ENCODE peak calls at places on chromosomes 2 and 18, in eight cellular contexts. R is AG09319; W is tibial artery; O is brain microvascular endothelial cell; B is CD8-positive, alpha-beta T cell; V is choroid plexus epithelial cell; S is foreskin fibroblast; M is endothelial cell. F is an unnamed sample.

GRCh38 chr2:84486436-84487115 is 27.5 kb upstream of the SUCLG1 start:
- DNase-seq in R (peak), V (peak), W (no peak), O (no peak), B (no peak), M (no peak), S (peak), F (no peak)

GRCh38 chr2:26355038-26355995 is 8.7 kb upstream of the ADGRF3 start:
- DNase-seq in M (no peak), R (peak), O (peak), S (peak), B (no peak), V (peak), W (no peak), F (no peak)

GRCh38 chr2:220781622-220782241 is 790.4 kb downstream of the EPHA4 start:
- DNase-seq in B (no peak), V (no peak), R (no peak), W (no peak), O (no peak), S (no peak), M (no peak), F (no peak)

GRCh38 chr18:34978953-34979608 is 62.1 kb upstream of the MAPRE2 start:
- DNase-seq in W (peak), R (peak), O (peak), V (peak), S (peak), M (peak), B (peak), F (no peak)

GRCh38 chr2:29130295-29130694 is 15.1 kb downstream of the CLIP4 start:
- DNase-seq in O (peak), W (no peak), M (no peak), R (peak), V (peak), B (no peak), S (peak), F (no peak)

GRCh38 chr2:237141556-237141955 is 55.9 kb downstream of the COPS8 start:
- DNase-seq in B (no peak), O (peak), M (no peak), W (no peak), S (peak), V (peak), R (peak), F (no peak)

GRCh38 chr2:71893646-71894045 is 254.0 kb downstream of the CYP26B1 start:
- DNase-seq in O (no peak), V (no peak), R (no peak), M (no peak), B (no peak), S (no peak), W (no peak), F (no peak)

GRCh38 chr18:32257073-32257780 is 67.4 kb downstream of the MEP1B start:
- DNase-seq in S (no peak), R (no peak), O (no peak), W (no peak), V (no peak), B (no peak), M (no peak), F (no peak)

GRCh38 chr2:171407030-171407707 is 26.6 kb downstream of the METTL8 start:
- DNase-seq in B (no peak), S (no peak), W (no peak), M (no peak), R (no peak), O (no peak), V (no peak), F (no peak)

GRCh38 chr2:144553379-144553778 is 33.5 kb upstream of the ZEB2 start:
- DNase-seq in W (no peak), O (peak), B (no peak), M (no peak), V (peak), R (peak), S (peak), F (no peak)

DNA sequence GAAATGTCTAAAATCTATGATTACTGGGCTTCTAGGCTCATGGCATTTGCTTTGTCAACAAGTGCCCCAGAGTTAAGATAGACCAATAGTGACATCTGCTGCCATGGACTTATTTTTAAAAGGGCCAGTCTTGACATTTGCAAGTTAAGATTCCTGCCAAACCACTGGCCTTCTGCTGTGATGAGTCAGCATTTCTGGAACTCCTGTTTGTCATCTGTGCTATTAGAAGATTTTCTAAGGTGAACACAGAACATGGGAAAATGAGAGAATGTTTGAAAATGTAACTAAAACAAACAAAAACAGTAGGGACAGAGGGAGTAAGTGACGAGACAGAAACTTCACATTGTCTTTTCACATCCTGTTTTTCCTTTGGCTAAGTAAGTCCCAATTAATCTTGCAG is 93.7 kb upstream of the WDR75 start:
- DNase-seq in B (no peak), V (peak), O (peak), R (peak), W (peak), S (peak), M (no peak), F (no peak)
- TF ChIP-seq CTCF in B (peak), V (peak), O (peak), R (peak), W (peak), S (peak), M (no peak), F (peak)

GRCh38 chr2:232376260-232376659 is 2.3 kb upstream of the ALPP start:
- DNase-seq in W (peak), V (no peak), S (no peak), R (no peak), M (no peak), B (no peak), O (no peak), F (no peak)
- TF ChIP-seq CTCF in W (no peak), V (no peak), S (no peak), R (no peak), M (no peak), B (no peak), O (no peak), F (no peak)

GRCh38 chr2:3626118-3626816 is 31.4 kb downstream of the COLEC11 start:
- DNase-seq in W (peak), B (no peak), S (peak), V (peak), M (no peak), O (peak), R (no peak), F (no peak)

GRCh38 chr2:3628241-3628679 is 29.7 kb upstream of the ALLC start:
- DNase-seq in O (no peak), B (no peak), S (no peak), W (peak), M (no peak), R (no peak), V (no peak), F (no peak)

GRCh38 chr2:3627500-3628100 is 30.4 kb upstream of the ALLC start:
- DNase-seq in M (no peak), S (no peak), V (no peak), R (no peak), O (no peak), B (no peak), W (peak), F (no peak)

GRCh38 chr2:3625186-3625585 is 30.3 kb downstream of the COLEC11 start:
- DNase-seq in W (peak), M (no peak), S (no peak), R (no peak), B (no peak), V (no peak), O (no peak), F (no peak)

DNA sequence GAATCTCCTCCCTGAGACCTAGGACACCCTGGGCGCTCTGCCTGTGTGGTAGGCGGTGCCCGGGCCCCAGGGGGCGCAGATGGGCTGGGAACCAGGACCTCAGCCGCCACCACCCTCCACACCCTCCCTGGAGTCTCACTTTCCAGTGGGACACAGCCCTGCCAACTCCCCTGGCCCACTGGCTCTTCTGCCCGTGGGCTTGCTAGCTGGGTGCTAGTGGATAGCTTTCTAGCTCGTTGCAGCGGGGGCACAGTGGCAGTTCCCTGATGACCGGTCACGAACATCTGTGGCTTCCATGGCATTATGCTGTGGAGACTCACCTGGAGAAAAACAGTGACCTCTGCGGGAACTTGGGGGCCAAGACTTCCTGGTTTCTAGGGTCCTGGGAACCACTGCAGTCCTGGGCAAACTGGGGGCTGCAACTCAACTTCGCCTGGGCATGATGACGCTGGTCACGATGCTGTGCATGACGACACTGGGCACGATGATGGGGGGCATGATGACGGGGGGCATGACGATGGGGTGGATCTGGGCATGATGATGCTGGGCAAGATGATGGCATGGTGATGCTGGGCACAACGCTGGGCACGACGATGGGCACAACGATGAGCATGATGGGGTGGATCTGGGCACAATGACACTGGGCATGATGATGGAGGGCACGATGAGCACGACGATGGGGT is 31.0 kb upstream of the ALLC start:
- DNase-seq in S (no peak), W (peak), M (no peak), O (no peak), B (no peak), R (no peak), V (no peak), F (no peak)
- TF ChIP-seq CTCF in S (no peak), W (no peak), M (no peak), O (no peak), B (no peak), R (no peak), V (peak), F (no peak)

GRCh38 chr2:113046465-113046864 is 6.2 kb downstream of the IL36B start:
- DNase-seq in B (no peak), S (no peak), O (no peak), R (no peak), V (no peak), M (no peak), W (no peak), F (no peak)

GRCh38 chr2:113036763-113037162 is 15.9 kb downstream of the IL36B start:
- DNase-seq in R (no peak), V (no peak), W (no peak), O (no peak), B (no peak), M (no peak), S (no peak), F (no peak)

GRCh38 chr2:113039158-113039557 is 13.5 kb downstream of the IL36B start:
- DNase-seq in V (no peak), W (no peak), B (no peak), M (no peak), O (no peak), S (no peak), R (no peak), F (no peak)

GRCh38 chr2:113039675-113040074 is 13.0 kb downstream of the IL36B start:
- DNase-seq in S (no peak), M (no peak), R (no peak), V (no peak), O (no peak), W (no peak), B (no peak), F (no peak)

GRCh38 chr2:113041871-113042270 is 10.8 kb downstream of the IL36B start:
- DNase-seq in S (no peak), V (no peak), O (no peak), M (no peak), W (no peak), R (no peak), B (no peak), F (no peak)
- TF ChIP-seq CTCF in S (no peak), V (no peak), O (peak), M (no peak), W (no peak), R (no peak), B (no peak), F (no peak)

GRCh38 chr2:104965900-104966299 is 72.0 kb upstream of the MRPS9 start:
- DNase-seq in M (no peak), S (no peak), O (no peak), R (no peak), W (no peak), V (no peak), B (no peak), F (no peak)
- TF ChIP-seq CTCF in M (no peak), S (no peak), O (no peak), R (no peak), W (no peak), V (no peak), B (no peak), F (no peak)

GRCh38 chr2:240367721-240368120 is 67.7 kb upstream of the GPC1 start:
- DNase-seq in V (no peak), M (no peak), W (no peak), R (no peak), S (no peak), O (no peak), B (no peak), F (no peak)

GRCh38 chr2:240371461-240372000 is 63.9 kb upstream of the GPC1 start:
- DNase-seq in V (no peak), O (no peak), W (no peak), S (no peak), M (no peak), R (no peak), B (no peak), F (no peak)

GRCh38 chr2:240368746-240369724 is 66.4 kb upstream of the GPC1 start:
- DNase-seq in W (no peak), R (no peak), S (no peak), B (no peak), M (no peak), O (no peak), V (no peak), F (no peak)

GRCh38 chr2:240372051-240372450 is 63.4 kb upstream of the GPC1 start:
- DNase-seq in O (no peak), R (no peak), B (no peak), M (no peak), W (no peak), V (no peak), S (no peak), F (no peak)

DNA sequence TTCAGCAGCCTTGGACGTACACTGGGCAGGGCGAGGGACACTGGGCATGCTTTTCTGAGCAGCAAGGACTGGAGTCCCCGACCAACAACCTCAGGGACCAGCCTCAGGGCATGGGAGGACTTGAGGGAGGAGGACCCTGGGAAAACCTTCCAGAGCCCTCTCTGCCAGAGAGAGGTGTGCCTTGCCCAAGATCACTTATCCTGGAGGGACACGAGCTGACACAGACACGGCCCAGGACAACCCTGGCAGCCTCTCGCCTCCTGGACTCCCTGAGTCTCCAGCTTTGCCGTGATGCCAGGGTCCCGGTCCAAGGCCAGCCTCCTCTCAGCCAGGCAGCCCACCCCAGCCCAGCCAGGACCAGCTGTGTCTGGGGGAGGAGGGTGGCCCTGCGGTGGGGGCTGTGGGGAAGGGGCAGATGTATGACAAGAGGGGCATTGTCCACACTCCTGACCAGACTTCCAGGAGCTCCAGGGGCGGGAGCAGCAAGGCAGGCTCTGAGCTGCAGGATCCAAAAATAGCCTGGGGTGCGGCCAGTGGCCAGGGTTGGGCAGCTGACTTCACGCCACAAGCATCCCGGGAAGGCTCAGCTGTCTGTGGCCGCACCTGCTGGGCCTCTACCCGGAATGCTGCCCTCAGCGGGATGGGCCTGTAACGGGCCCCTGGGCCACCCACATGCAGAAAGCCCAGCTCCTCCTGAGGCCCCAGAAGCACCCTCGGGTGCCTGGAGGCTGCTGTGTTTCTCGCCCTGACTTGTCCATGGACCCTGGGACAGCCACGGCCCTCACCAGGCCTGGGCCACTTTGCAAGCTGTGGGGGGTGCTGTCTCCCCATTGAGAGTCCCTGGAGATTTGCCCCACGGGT is 65.5 kb upstream of the GPC1 start:
- DNase-seq in W (peak), V (peak), B (no peak), S (peak), O (peak), M (no peak), R (peak), F (no peak)
- TF ChIP-seq CTCF in W (no peak), V (no peak), B (no peak), S (no peak), O (no peak), M (no peak), R (no peak), F (no peak)

GRCh38 chr2:31674446-31674845 is 93.7 kb upstream of the SRD5A2 start:
- DNase-seq in M (no peak), R (no peak), W (no peak), B (no peak), V (no peak), S (no peak), O (no peak), F (no peak)
- TF ChIP-seq CTCF in M (peak), R (no peak), W (no peak), B (no peak), V (no peak), S (no peak), O (no peak), F (no peak)

DNA sequence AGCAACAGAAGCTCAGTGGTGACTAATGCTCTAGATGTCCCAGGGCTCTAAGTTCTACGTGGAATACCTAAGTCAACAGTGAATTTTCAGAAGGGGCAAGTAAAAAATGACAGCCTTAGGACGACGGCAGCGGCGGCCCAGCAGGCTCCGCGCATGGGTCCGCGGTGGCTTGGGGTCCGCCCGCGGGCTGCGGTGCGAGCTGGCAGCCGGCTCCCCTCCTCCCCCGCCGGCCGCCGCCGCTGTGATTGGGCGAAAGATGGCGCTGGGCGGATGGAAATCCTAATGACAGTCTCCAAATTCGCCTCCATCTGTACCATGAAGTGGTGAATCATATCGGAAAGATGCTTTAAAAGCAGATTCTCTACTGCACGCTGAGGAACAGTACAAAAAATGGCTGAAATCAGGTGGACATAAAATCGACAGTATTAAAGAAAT is 74.7 kb downstream of the HNRNPLL start:
- DNase-seq in M (peak), O (peak), B (no peak), W (no peak), V (peak), R (no peak), S (peak), F (no peak)
- TF ChIP-seq CTCF in M (no peak), O (no peak), B (no peak), W (no peak), V (no peak), R (no peak), S (no peak), F (peak)

GRCh38 chr2:131105950-131106801 is 1.0 kb downstream of the PLEKHB2 start:
- DNase-seq in O (peak), R (no peak), B (peak), V (peak), S (peak), W (peak), M (peak), F (no peak)

GRCh38 chr2:131104487-131105155 is 515 bp upstream of the PLEKHB2 start:
- DNase-seq in B (peak), V (peak), M (no peak), O (peak), R (no peak), W (peak), S (peak), F (peak)

DNA sequence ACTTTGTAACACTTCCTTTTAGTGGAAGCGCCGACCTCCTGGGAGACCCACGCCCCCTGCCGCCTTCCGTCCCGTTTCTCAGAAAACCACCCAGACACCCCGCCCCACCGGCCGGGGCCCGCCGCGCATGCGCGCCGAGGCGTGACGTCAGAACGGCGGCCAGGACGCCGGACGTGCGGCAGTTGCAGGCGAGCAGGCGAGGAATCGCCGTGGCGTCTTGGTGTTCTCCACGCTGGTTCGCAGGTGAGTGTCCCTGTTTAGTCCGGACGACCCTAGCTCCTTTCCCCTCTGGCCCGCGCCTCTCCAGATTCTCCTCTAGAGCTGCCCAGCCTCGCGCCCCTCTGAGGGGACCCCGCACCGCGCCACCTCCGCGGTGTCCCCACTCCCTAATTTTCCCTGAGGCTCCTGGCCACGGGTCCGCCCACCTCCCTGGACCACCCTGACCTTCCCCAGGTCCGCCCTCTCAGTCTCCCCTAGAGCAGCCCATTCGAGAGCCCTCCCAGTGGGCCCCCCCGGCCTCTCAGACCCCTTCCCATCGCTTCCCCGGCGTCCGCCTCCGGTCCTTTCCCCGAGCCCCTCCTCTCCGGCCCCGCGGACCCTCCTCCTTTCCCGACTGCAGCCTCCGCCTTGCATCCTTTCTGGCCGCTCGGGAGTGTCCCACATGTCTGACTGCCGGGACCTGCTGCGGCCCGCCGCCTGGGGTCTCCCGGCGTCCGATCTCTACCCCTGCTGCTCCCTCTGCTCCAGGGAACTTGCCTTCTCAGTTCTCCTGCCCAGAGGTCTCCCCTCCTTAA is at the start of gene PLEKHB2:
- DNase-seq in V (peak), M (peak), S (peak), W (peak), B (peak), O (peak), R (peak), F (peak)
- TF ChIP-seq CTCF in V (peak), M (no peak), S (no peak), W (peak), B (no peak), O (peak), R (peak), F (no peak)

DNA sequence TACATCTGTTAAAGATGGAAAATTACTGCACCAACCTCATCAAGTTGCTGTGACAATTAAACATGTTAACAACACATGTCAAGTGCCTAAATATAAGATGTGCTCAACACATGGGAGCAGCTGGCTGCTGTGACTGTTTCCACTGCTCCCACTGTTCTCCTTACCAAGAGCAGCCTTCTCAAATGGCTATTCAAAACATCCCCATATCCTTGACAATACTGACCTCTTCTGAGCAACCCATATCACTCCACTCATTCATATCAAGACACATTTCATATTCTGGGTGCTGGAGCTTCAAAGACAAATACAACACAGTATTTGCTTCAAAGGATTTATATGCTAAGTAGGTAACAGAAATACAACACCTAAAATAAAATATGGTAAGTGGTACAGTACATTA is 60.3 kb downstream of the PIAS2 start:
- DNase-seq in V (peak), O (no peak), B (no peak), M (no peak), W (no peak), R (no peak), S (no peak), F (no peak)
- TF ChIP-seq CTCF in V (no peak), O (no peak), B (no peak), M (no peak), W (no peak), R (no peak), S (no peak), F (no peak)